ENCODE peak calls at places on chromosomes 3 and 15, in four cellular contexts. F is GM12878, M is K562, P is HepG2. S is an unnamed sample.

GRCh38 chr3:197692641-197693040 is 44.1 kb downstream of the RUBCN start:
- DNase-seq in F (no peak), P (no peak), M (no peak), S (no peak)

GRCh38 chr3:152365766-152366593 is 97.3 kb downstream of the MBNL1 start:
- DNase-seq in M (no peak), F (no peak), P (no peak), S (no peak)

GRCh38 chr3:12916159-12916558 is 74.8 kb upstream of the RPL32 start:
- DNase-seq in M (no peak), F (no peak), P (no peak), S (no peak)

GRCh38 chr15:88605507-88606436 is 15.4 kb upstream of the AEN start:
- DNase-seq in F (no peak), P (no peak), M (peak), S (peak)

GRCh38 chr3:27554706-27555105 is 70.5 kb upstream of the SLC4A7 start:
- DNase-seq in M (no peak), P (no peak), F (no peak), S (no peak)

GRCh38 chr15:99703603-99704443 is 29.4 kb downstream of the LYSMD4 start:
- DNase-seq in P (peak), M (peak), F (no peak), S (no peak)

GRCh38 chr3:38131621-38132369 is 5.1 kb downstream of the ACAA1 start:
- DNase-seq in M (peak), F (no peak), P (no peak), S (peak)

GRCh38 chr15:92883643-92884458 is 16.3 kb upstream of the CHD2 start:
- DNase-seq in P (no peak), F (no peak), M (no peak), S (no peak)

GRCh38 chr15:71777216-71777943 is 33.0 kb upstream of the NR2E3 start:
- DNase-seq in P (no peak), M (no peak), F (no peak), S (no peak)

GRCh38 chr3:13866406-13866965 is 13.4 kb downstream of the WNT7A start:
- DNase-seq in M (no peak), P (no peak), F (no peak), S (no peak)

GRCh38 chr3:37492977-37493471 is 318.6 kb upstream of the LRRFIP2 start:
- DNase-seq in P (no peak), M (no peak), F (no peak), S (no peak)

GRCh38 chr3:45583021-45583851 is 11.3 kb upstream of the LIMD1 start:
- DNase-seq in F (no peak), P (peak), M (no peak), S (no peak)

GRCh38 chr3:54120657-54121403 is 1.5 kb upstream of the CACNA2D3 start:
- DNase-seq in F (no peak), P (no peak), M (no peak), S (peak)

GRCh38 chr15:39361497-39361896 is 219.4 kb upstream of the THBS1 start:
- DNase-seq in M (no peak), P (no peak), F (no peak), S (no peak)

GRCh38 chr15:96362759-96363678 is 32.5 kb downstream of the NR2F2 start:
- DNase-seq in F (no peak), M (no peak), P (no peak), S (peak)

GRCh38 chr3:127824151-127824825 is 2.0 kb upstream of the MGLL start:
- DNase-seq in F (no peak), M (no peak), P (no peak), S (no peak)
- TF ChIP-seq CBFB in F (no peak), M (no peak), P (no peak), S (no peak)

GRCh38 chr15:66404122-66404521 is 17.4 kb downstream of the MAP2K1 start:
- DNase-seq in M (no peak), F (no peak), P (no peak), S (peak)
- TF ChIP-seq CBFB in M (no peak), F (no peak), P (no peak), S (no peak)

GRCh38 chr15:25465835-25466234 is 27.0 kb upstream of the UBE3A start:
- DNase-seq in F (no peak), P (no peak), M (no peak), S (no peak)
- TF ChIP-seq CBFB in F (no peak), P (no peak), M (no peak), S (no peak)

DNA sequence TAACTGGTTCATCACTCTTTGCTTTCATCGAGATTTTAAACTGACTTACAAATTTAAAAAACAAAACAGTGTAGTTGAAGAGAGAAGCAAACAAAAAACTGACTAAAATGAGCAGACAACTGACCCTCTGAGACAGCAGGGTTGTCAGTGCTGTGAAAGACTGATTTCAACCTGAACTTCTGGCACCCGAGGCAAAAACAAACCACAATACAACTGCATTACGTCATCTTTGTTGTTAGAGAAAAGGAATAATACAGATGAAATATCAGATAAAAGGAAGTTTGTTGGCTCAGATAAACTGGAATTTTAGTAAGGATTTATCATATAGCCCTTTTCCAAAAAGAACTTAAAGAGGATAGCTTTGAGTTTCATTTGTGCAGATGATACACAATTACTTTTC is 51.1 kb downstream of the PARP15 start:
- DNase-seq in M (no peak), F (no peak), P (no peak), S (no peak)
- TF ChIP-seq CBFB in M (no peak), F (no peak), P (no peak), S (no peak)

GRCh38 chr3:126848991-126849390 is 133.9 kb upstream of the PLXNA1 start:
- DNase-seq in F (no peak), P (no peak), M (no peak), S (no peak)
- TF ChIP-seq CBFB in F (no peak), P (no peak), M (no peak), S (no peak)

GRCh38 chr3:159455741-159456181 is 532.9 kb upstream of the IL12A start:
- DNase-seq in P (no peak), F (no peak), M (no peak), S (no peak)
- TF ChIP-seq CBFB in P (no peak), F (no peak), M (no peak), S (no peak)

DNA sequence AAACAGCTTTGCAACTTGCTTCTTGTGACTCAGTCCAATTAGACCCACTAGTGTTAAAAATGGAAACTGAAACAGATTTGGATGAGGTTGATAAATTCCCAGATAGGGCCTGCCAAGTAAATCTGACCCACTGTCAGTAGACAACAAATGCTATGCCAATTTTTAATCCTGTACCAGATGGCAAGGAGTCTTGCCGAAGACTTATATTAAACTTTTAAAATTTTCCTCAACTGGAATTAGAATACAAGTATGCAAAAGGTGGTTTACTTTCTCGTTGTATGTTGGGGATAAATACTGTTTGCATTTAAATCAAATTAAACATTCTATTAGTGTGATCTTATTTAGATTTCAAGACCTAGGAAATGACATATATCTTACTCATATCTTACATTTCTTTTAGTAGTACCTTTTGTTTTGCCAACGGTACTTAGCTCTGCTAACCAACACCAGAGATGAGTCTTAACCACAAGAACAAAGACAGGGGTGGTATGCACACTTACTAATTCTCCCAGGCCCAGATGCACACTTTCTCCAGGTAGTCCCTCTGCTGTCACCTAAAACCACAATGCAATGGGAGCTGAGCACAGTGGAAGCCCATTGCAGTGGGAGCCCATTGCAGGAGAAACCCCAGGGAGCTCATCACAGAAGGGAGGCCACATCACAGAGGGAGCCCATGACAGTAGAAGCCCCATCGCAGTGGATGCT is 77.8 kb downstream of the WWTR1 start:
- DNase-seq in M (no peak), F (no peak), P (no peak), S (no peak)
- TF ChIP-seq CBFB in M (no peak), F (peak), P (no peak), S (no peak)